ENCODE peak calls at places on chromosomes 11 and 22, in seven cellular contexts. T is transverse colon, L is uterus, Q is thyroid gland, W is stomach, C is breast epithelium, H is ovary. M is an unnamed sample.

GRCh38 chr11:34505874-34506273 is 7.7 kb downstream of the ELF5 start:
- DNase-seq in T (no peak), L (no peak), Q (no peak), W (no peak), C (no peak), H (no peak), M (no peak)

GRCh38 chr11:76054330-76054729 is 152.0 kb downstream of the WNT11 start:
- DNase-seq in T (no peak), L (no peak), Q (no peak), W (no peak), C (no peak), H (no peak), M (no peak)

GRCh38 chr11:62390727-62391126 is 28.1 kb upstream of the SCGB1A1 start:
- DNase-seq in T (no peak), L (no peak), Q (no peak), W (no peak), C (no peak), H (no peak), M (no peak)

GRCh38 chr11:7143908-7144307 is 55.1 kb downstream of the RBMXL2 start:
- DNase-seq in T (no peak), L (no peak), Q (no peak), W (no peak), C (no peak), H (no peak), M (no peak)

GRCh38 chr11:57680552-57680874 is 12.6 kb downstream of the ZDHHC5 start:
- DNase-seq in T (no peak), L (no peak), Q (no peak), W (no peak), C (no peak), H (no peak), M (no peak)

GRCh38 chr11:10298342-10298741 is 4.3 kb upstream of the SBF2 start:
- DNase-seq in T (no peak), L (no peak), Q (peak; percentile 68), W (no peak), C (no peak), H (no peak), M (no peak)

GRCh38 chr22:35643991-35644390 is 4.3 kb upstream of the APOL6 start:
- DNase-seq in T (no peak), L (no peak), Q (no peak), W (no peak), C (no peak), H (no peak), M (no peak)

GRCh38 chr11:134101292-134101691 is 32.4 kb downstream of the JAM3 start:
- DNase-seq in T (no peak), L (no peak), Q (no peak), W (no peak), C (no peak), H (no peak), M (no peak)

GRCh38 chr22:20725987-20726558 is 47.8 kb upstream of the SERPIND1 start:
- DNase-seq in T (no peak), L (no peak), Q (no peak), W (no peak), C (no peak), H (no peak), M (no peak)

GRCh38 chr11:70928854-70929598 is 323.4 kb downstream of the SHANK2 start:
- DNase-seq in T (no peak), L (no peak), Q (no peak), W (no peak), C (no peak), H (no peak), M (no peak)

GRCh38 chr22:36773935-36774334 is 2.0 kb downstream of the IFT27 start:
- DNase-seq in T (no peak), L (no peak), Q (peak; percentile 13), W (no peak), C (no peak), H (no peak), M (no peak)

GRCh38 chr11:125923012-125923579 is 18.8 kb downstream of the DDX25 start:
- DNase-seq in T (peak; percentile 68), L (peak; percentile 79), Q (peak; percentile 75), W (peak; percentile 63), C (peak; percentile 48), H (peak; percentile 65), M (peak; percentile 78)

GRCh38 chr11:12201016-12201985 is 90.9 kb downstream of the MICAL2 start:
- DNase-seq in T (no peak), L (no peak), Q (peak; percentile 17), W (no peak), C (no peak), H (no peak), M (peak; percentile 78)

GRCh38 chr22:26170795-26171194 is 1.5 kb downstream of the SEZ6L start:
- DNase-seq in T (no peak), L (no peak), Q (peak; percentile 29), W (no peak), C (no peak), H (no peak), M (peak; percentile 24)

GRCh38 chr11:74487875-74488274 is 5.6 kb downstream of the LIPT2 start:
- DNase-seq in T (no peak), L (no peak), Q (no peak), W (no peak), C (no peak), H (no peak), M (no peak)

GRCh38 chr11:124877631-124878496 is 12.6 kb downstream of the ROBO3 start:
- DNase-seq in T (no peak), L (no peak), Q (no peak), W (no peak), C (no peak), H (no peak), M (no peak)

GRCh38 chr11:43947003-43947500 is 4.6 kb downstream of the C11orf96 start:
- DNase-seq in T (no peak), L (peak; percentile 61), Q (no peak), W (no peak), C (no peak), H (no peak), M (no peak)

GRCh38 chr11:14413307-14414072 is 54.5 kb upstream of the RRAS2 start:
- DNase-seq in T (no peak), L (peak; percentile 59), Q (no peak), W (no peak), C (peak; percentile 41), H (no peak), M (no peak)

GRCh38 chr11:94469416-94469815 is 24.2 kb downstream of the MRE11 start:
- DNase-seq in T (no peak), L (no peak), Q (no peak), W (no peak), C (no peak), H (no peak), M (no peak)

GRCh38 chr11:76293189-76293631 is 86.9 kb upstream of the WNT11 start:
- DNase-seq in T (no peak), L (no peak), Q (no peak), W (no peak), C (no peak), H (no peak), M (no peak)

GRCh38 chr11:119205080-119205479 is 1.1 kb upstream of the CBL start:
- DNase-seq in T (no peak), L (no peak), Q (no peak), W (no peak), C (no peak), H (no peak), M (no peak)

GRCh38 chr11:61834278-61835004 is 6.3 kb downstream of the FADS2 start:
- DNase-seq in T (no peak), L (peak; percentile 60), Q (no peak), W (no peak), C (no peak), H (peak; percentile 49), M (peak; percentile 66)

GRCh38 chr11:2384723-2385041 is 7.6 kb downstream of the CD81 start:
- DNase-seq in T (no peak), L (peak; percentile 13), Q (no peak), W (no peak), C (no peak), H (no peak), M (no peak)
- TF ChIP-seq POLR2A in T (no peak), L (no peak), Q (no peak), W (no peak), C (no peak), H (no peak), M (no peak)

DNA sequence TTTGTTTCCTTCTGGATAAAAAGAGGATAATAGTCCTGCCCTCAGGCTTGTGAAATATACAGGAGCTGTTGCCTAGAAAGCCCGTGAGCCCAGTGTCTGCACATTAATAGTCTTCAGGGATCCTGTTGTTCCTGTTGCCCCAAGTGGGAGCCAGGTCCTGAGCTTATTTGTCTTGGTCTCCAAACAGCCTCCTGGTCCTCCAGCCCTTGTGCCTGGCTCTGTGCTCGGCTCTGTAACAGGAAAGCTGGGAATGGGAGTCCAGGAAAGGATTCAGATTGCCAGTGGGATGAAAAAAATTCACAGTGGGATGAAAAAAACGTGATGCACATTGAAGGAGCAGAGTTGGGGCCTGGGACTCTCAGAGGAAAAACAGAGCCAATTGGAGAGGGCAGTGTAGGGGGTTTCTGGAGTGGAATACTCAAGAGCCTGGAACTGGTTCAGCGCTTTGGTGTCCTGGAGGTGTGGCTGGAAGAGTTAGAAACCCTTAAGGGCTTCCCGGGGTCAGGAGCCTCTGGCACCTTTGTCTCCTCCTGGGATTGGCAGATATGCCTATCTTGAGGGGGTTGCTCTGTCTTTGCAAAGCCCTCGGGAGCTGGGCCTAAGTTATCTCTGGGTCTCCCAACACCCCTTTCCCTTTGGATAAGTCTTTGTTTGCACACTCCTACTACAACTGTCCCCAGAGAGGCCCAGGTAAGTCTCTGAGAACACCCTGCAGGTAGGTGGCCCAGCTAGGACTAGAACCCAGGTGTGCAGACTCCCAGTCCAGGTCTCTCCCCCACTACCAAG is 2.3 kb upstream of the INPPL1 start:
- DNase-seq in T (no peak), L (peak; percentile 19), Q (peak; percentile 52), W (peak; percentile 18), C (no peak), H (no peak), M (peak; percentile 13)
- H3K4me3 ChIP-seq in T (peak overlapping the region; percentile 89), L (peak overlapping the region; percentile 86), Q (peak overlapping the region; percentile 63), W (peak overlapping the region; percentile 83), C (peak overlapping the region; percentile 81), H (peak overlapping the region; percentile 52), M (peak overlapping the region; percentile 88)

DNA sequence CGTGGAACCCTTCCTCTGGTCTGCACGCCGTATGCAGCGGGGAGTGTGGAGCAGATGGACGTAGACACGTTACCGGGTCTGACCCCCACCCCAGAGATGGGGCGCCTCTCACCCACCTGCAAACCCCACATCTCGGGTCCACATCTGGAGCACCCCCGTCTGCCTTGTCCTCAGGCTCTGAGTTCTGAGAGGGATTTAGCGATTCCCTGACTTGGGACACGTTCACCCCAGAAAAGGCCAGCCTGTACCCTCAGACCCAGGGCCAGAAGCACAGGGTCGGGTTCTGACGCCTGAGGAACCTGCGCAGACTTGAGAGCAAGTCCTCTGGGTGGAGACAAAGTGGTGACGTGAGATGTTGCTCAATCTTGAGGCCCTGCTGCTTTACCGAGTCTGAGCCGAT is 1138.5 kb downstream of the BRD1 start:
- DNase-seq in T (no peak), L (no peak), Q (no peak), W (no peak), C (no peak), H (no peak), M (no peak)
- H3K9me3 ChIP-seq in T (no peaks in the 10 kb centered on the region), L (no peaks in the 10 kb centered on the region), Q (no peaks in the 10 kb centered on the region), W (no peaks in the 10 kb centered on the region), C (no peaks in the 10 kb centered on the region), H (no peaks in the 10 kb centered on the region), M (no peaks in the 10 kb centered on the region)

DNA sequence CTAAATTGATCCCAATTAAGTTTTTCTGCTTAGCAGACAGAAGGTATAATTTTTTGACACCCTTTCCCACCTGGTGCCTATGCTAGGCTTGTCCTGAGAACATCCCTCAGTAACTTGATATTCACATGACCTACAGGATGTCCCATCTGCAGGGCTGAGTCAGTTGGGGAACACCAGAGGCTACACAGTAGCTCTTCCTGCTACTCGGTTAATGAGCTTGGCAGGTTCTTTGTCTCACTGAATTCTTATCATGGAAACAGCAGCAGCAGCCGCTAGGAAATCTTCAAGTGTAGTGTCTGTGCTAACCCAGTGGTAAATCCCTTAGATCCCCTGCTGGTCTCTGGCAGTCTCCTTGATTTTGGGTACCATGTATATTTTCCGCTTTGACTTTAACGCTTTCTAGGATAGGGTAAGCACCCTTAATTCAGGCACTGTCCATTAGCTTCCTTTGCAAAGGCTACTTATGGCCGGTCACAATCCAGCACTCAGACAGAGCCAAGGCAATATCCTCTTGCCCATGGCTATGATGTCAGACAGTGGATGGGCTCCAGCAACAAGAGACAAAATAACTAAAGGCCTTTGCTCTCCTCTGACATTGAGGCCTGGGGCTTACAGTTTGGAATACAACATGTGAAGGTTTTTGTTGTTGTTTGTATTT is 8.5 kb downstream of the MRPL16 start:
- DNase-seq in T (no peak), L (peak; percentile 43), Q (peak; percentile 6), W (no peak), C (no peak), H (peak; percentile 25), M (no peak)
- TF ChIP-seq POLR2A in T (no peak), L (no peak), Q (no peak), W (no peak), C (no peak), H (no peak), M (no peak)